ENCODE peak calls at places on chromosomes 13 and 19, in four cellular contexts. Q is lower leg skin, M is Peyer's patch, P is vagina. X is an unnamed sample.

GRCh38 chr19:35585844-35586243 is at the start of gene PMIS2:
- DNase-seq in Q (no peak), M (no peak), P (no peak), X (no peak)

GRCh38 chr19:53900191-53900860 is 8.8 kb upstream of the CACNG7 start:
- DNase-seq in Q (no peak), M (no peak), P (no peak), X (no peak)

GRCh38 chr19:7942981-7943443 is 454 bp downstream of the TIMM44 start:
- DNase-seq in Q (no peak), M (no peak), P (no peak), X (no peak)

GRCh38 chr13:56713656-56714055 is 427.1 kb upstream of the PRR20A start:
- DNase-seq in Q (no peak), M (no peak), P (no peak), X (no peak)

GRCh38 chr19:44447864-44448674 is at the start of gene ZNF229:
- DNase-seq in Q (peak; percentile 40), M (peak; percentile 88), P (no peak), X (peak; percentile 49)

GRCh38 chr19:45250216-45250831 is 747 bp upstream of the MARK4 start:
- DNase-seq in Q (no peak), M (no peak), P (no peak), X (no peak)

GRCh38 chr13:78802912-78803311 is 144.0 kb upstream of the OBI1 start:
- DNase-seq in Q (no peak), M (no peak), P (no peak), X (no peak)

GRCh38 chr13:98730441-98730840 is 22.0 kb downstream of the SLC15A1 start:
- DNase-seq in Q (no peak), M (no peak), P (no peak), X (no peak)

GRCh38 chr19:38718747-38719543 is 25.3 kb downstream of the CAPN12 start:
- DNase-seq in Q (no peak), M (no peak), P (no peak), X (no peak)

GRCh38 chr13:87674143-87674772 is 3.1 kb downstream of the SLITRK5 start:
- DNase-seq in Q (no peak), M (no peak), P (no peak), X (no peak)

GRCh38 chr13:46172531-46172991 is 9.4 kb downstream of the LCP1 start:
- DNase-seq in Q (no peak), M (peak; percentile 84), P (no peak), X (peak; percentile 64)

GRCh38 chr13:91346848-91347211 is 657 bp upstream of the MIR17HG start:
- DNase-seq in Q (no peak), M (peak; percentile 68), P (no peak), X (no peak)

GRCh38 chr19:46515879-46516350 is 20.2 kb upstream of the PNMA8B start:
- DNase-seq in Q (no peak), M (no peak), P (no peak), X (no peak)

GRCh38 chr19:497861-498590 is 1.7 kb downstream of the MADCAM1 start:
- DNase-seq in Q (no peak), M (no peak), P (no peak), X (no peak)

GRCh38 chr13:94351292-94352000 is 128.0 kb downstream of the DCT start:
- DNase-seq in Q (no peak), M (no peak), P (no peak), X (no peak)

GRCh38 chr13:67283602-67284001 is 53.5 kb upstream of the PCDH9 start:
- DNase-seq in Q (no peak), M (no peak), P (no peak), X (no peak)

GRCh38 chr19:43695985-43696729 is 19.7 kb upstream of the IRGC start:
- DNase-seq in Q (no peak), M (no peak), P (no peak), X (no peak)

GRCh38 chr13:47801555-47801954 is 199.5 kb downstream of the SUCLA2 start:
- DNase-seq in Q (no peak), M (no peak), P (no peak), X (no peak)

GRCh38 chr13:75694742-75695141 is 58.6 kb downstream of the LMO7 start:
- DNase-seq in Q (no peak), M (no peak), P (no peak), X (no peak)

DNA sequence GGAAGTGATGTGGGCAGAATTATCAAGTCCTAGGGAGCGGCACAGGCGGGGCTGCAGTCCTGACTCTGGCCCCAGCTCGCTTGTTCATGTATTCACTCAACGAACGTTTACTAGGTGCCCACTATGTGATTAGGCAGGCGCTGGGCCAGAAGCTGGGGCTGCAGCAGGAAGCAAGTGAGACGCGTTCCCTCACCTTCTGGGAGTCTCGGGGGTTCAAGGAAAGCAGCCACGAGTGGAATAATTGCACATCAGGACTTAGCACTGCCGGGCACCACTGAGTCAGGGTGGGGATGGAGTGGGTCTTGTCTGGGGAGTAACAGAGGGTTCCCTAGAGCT is 2.5 kb upstream of the LMTK3 start:
- DNase-seq in Q (no peak), M (no peak), P (no peak), X (no peak)
- H3K4me3 ChIP-seq in Q (no peak overlapping the region), M (peak overlapping the region; percentile 73), P (no peak overlapping the region), X (peak overlapping the region; percentile 60)

DNA sequence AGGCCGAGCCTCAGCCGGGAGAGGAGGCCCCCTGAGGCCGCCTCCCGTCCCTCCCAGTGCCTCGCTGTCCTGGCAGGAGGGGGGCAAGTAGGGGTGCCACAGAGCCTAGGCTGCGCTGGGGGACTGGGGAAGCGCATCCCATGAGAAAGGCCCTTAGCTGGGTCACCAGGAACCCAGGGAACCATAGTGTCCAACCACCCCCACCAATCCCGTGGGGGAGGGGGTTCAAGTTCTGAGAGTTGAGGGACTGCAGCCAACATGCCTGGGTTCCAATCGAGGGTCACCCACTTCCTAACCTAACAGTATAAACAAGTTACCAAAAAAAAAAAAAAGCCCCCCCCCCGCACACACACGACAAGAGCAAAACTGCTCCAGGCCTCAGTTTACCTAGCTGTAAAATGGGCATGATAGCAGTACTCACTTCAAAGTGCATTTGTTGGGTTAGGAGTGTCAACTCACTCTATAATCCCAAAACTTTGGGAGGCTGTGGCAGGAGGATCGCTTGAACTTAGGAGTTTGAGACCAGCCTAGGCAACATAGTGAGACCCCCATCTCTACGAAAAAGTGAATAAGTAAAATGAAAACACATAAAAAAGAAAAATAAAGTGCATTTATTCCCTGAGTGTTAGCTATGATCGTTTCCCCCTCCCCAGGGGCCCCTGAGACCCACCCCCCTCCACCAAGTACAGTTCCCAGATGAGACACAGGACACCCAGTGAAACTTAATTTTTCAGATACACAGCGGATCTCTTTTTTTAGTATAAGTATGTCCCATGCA is 28.8 kb upstream of the NANOS3 start:
- DNase-seq in Q (no peak), M (no peak), P (no peak), X (no peak)
- H3K4me3 ChIP-seq in Q (no peak overlapping the region), M (peak overlapping the region; percentile 58), P (peak overlapping the region; percentile 54), X (peak overlapping the region; percentile 57)

GRCh38 chr19:49533551-49534488 is 6.0 kb downstream of the RCN3 start:
- DNase-seq in Q (peak; percentile 71), M (peak; percentile 88), P (no peak), X (no peak)

GRCh38 chr19:49536921-49537462 is 9.2 kb downstream of the RCN3 start:
- DNase-seq in Q (no peak), M (no peak), P (no peak), X (no peak)

GRCh38 chr19:49530708-49531107 is 2.9 kb downstream of the RCN3 start:
- DNase-seq in Q (no peak), M (no peak), P (no peak), X (no peak)

GRCh38 chr19:49538643-49539042 is 10.8 kb downstream of the RCN3 start:
- DNase-seq in Q (no peak), M (no peak), P (no peak), X (no peak)

DNA sequence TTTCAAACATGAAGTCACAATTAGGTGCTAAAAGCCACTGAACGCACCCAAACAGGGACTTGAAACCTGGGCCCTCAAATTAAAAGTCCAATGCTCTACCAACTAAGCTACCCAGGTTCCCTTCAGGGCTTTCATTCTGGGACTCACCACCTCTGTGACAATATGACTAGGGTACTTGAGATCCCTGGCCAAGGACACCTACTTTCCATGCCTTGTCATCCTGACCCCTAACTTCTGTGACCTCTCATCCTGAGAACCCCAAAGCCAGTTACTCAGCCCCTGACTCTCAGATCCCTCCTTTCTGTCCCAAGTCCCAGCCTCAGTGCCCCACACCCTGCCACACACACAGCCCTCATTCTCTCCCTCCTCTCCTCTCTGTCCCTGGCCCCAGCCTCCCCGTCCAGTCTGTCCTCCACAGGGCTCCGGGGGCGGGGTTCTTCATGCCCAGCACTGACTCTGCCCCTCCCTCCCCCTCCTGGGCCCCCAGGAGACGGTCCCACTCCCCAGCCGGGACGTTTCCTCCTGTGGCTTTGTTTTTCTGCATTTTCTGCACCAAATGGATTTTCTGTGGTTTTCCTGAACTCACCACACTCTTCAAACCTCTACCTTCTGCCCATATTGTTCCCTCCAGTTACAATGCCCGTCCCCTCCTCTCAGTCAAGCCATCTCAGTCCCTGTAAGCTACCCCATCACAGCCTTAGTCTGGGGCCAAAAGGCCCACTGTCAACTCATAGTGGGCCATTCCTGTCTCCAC is 7.0 kb downstream of the RCN3 start:
- DNase-seq in Q (no peak), M (no peak), P (no peak), X (no peak)
- H3K4me3 ChIP-seq in Q (no peak overlapping the region), M (peak overlapping the region; percentile 51), P (peak overlapping the region; percentile 46), X (no peak overlapping the region)

DNA sequence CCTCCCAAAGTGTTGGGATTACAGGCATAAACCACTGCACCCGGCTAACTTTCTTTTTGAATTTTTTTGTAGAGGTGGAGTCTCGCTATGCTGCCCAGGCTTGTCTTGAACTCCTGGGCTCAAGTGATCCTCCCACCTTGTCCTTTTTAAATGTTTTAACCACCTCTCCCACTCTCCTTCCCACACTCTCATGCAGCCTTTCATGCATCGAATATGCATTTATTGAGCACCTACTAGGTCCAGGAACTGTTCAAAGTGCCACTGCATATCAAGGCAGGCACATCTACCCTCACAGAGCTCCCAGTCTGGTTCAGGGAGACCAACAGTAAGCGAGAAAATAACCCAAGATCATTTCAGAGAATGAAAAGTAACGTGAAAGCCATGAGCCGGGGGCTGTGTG is 1.2 kb downstream of the TICAM1 start:
- DNase-seq in Q (no peak), M (no peak), P (no peak), X (no peak)
- H3K4me3 ChIP-seq in Q (no peak overlapping the region), M (peak overlapping the region; percentile 72), P (peak overlapping the region; percentile 89), X (peak overlapping the region; percentile 98)

X was measured in GM12864.